ENCODE peak calls at places on chromosomes 6 and 20, in nine cellular contexts. C is GM12865; M is astrocyte of the spinal cord; H is cerebellum; L is naive thymus-derived CD8-positive, alpha-beta T cell; D is DMS153; Y is stimulated activated CD4-positive, alpha-beta T cell treated with anti-CD3 and anti-CD28 coated beads, Interleukin-1b, Interleukin-23, amount 100 ng/mL, for 1 hour; P is Kasumi-1; V is cardiac fibroblast. J is an unnamed sample.

GRCh38 chr6:9295641-9296040 is 860.3 kb upstream of the SLC35B3 start:
- DNase-seq in D (no peak), H (no peak), Y (no peak), L (no peak), M (peak), P (no peak), V (no peak), C (no peak), J (no peak)

GRCh38 chr6:89242574-89243330 is 25.6 kb upstream of the GABRR1 start:
- DNase-seq in C (peak), L (no peak), H (peak), P (peak), D (peak), V (peak), M (peak), Y (no peak), J (peak)

GRCh38 chr20:24337074-24337473 is 132.4 kb upstream of the SYNDIG1 start:
- DNase-seq in D (no peak), M (peak), L (no peak), C (no peak), Y (no peak), H (no peak), V (no peak), P (peak), J (no peak)

GRCh38 chr6:56570434-56571359 is 72.0 kb downstream of the DST start:
- DNase-seq in L (no peak), C (peak), M (peak), V (peak), P (peak), D (no peak), H (peak), Y (no peak), J (no peak)

GRCh38 chr6:109944448-109944847 is 33.7 kb upstream of the GPR6 start:
- DNase-seq in H (no peak), V (no peak), Y (no peak), D (no peak), M (no peak), C (no peak), P (no peak), L (no peak), J (no peak)

GRCh38 chr6:111813247-111814162 is 59.7 kb downstream of the FYN start:
- DNase-seq in C (no peak), H (no peak), V (peak), D (no peak), Y (no peak), M (peak), P (no peak), L (no peak), J (no peak)

GRCh38 chr6:79647756-79648155 is 16.6 kb downstream of the SH3BGRL2 start:
- DNase-seq in M (no peak), L (no peak), Y (no peak), P (no peak), C (no peak), V (no peak), H (no peak), D (no peak), J (no peak)

GRCh38 chr6:117728626-117729025 is 53.4 kb downstream of the NUS1 start:
- DNase-seq in V (no peak), C (no peak), P (no peak), M (no peak), D (no peak), H (no peak), Y (no peak), L (no peak), J (no peak)

GRCh38 chr6:79702701-79703100 is 71.6 kb downstream of the SH3BGRL2 start:
- DNase-seq in D (no peak), M (no peak), P (no peak), L (peak), V (no peak), C (no peak), H (no peak), Y (no peak), J (no peak)

GRCh38 chr20:40323411-40323810 is 365.6 kb downstream of the MAFB start:
- DNase-seq in D (no peak), Y (no peak), H (no peak), V (no peak), M (peak), C (no peak), L (no peak), P (no peak), J (no peak)

GRCh38 chr20:43752561-43753301 is 25.9 kb upstream of the GTSF1L start:
- DNase-seq in H (no peak), M (peak), P (no peak), C (peak), V (peak), L (no peak), D (no peak), Y (no peak), J (peak)

GRCh38 chr6:3214898-3215297 is 12.6 kb downstream of the TUBB2B start:
- DNase-seq in L (no peak), D (no peak), C (no peak), V (peak), M (no peak), H (no peak), P (no peak), Y (no peak), J (no peak)

GRCh38 chr6:143642403-143642802 is 35.4 kb upstream of the PHACTR2 start:
- DNase-seq in M (no peak), Y (no peak), C (no peak), H (no peak), D (no peak), P (no peak), L (no peak), V (no peak), J (no peak)

GRCh38 chr6:158060447-158061360 is 79.0 kb downstream of the SYNJ2 start:
- DNase-seq in H (peak), D (peak), M (peak), C (no peak), P (peak), V (peak), L (no peak), Y (no peak), J (peak)

GRCh38 chr20:50320005-50320909 is 129.6 kb downstream of the CEBPB start:
- DNase-seq in V (no peak), M (no peak), C (no peak), P (no peak), L (no peak), H (no peak), Y (no peak), D (no peak), J (no peak)